ENCODE peak calls at places on chromosomes 2 and 18, in ten cellular contexts. P is activated T-cell treated with anti-CD3 and anti-CD28 coated beads for 1 hour; D is T-helper 1 cell; R is stimulated activated CD8-positive, alpha-beta memory T cell treated with anti-CD3 and anti-CD28 coated beads, Interleukin-15, amount 100 ng/mL, for 4 hours; V is RKO; N is HFFc6; Y is T-helper 9 cell; B is activated CD4-positive, alpha-beta T cell treated with anti-CD3 and anti-CD28 coated beads, Interleukin-2, amount 10 ng/mL, durations not matched to agents 7 days and 5 days; J is ovary; O is HFF-Myc. S is an unnamed sample.

GRCh38 chr2:96359310-96359709 is 23.7 kb downstream of the NCAPH start:
- DNase-seq in Y (peak), R (peak), P (peak), V (peak), B (peak), O (no peak), D (no peak), J (no peak), N (no peak), S (no peak)

GRCh38 chr2:190856985-190857384 is 23.6 kb upstream of the GLS start:
- DNase-seq in B (no peak), N (no peak), Y (no peak), R (no peak), J (no peak), V (no peak), D (no peak), P (no peak), O (no peak), S (no peak)

GRCh38 chr2:50225021-50225928 is 806.7 kb downstream of the NRXN1 start:
- DNase-seq in V (no peak), P (no peak), D (no peak), O (no peak), R (no peak), B (no peak), Y (no peak), J (no peak), N (no peak), S (no peak)

GRCh38 chr2:73218298-73218697 is 4.3 kb downstream of the SMYD5 start:
- DNase-seq in B (no peak), R (no peak), V (no peak), J (no peak), P (no peak), Y (no peak), O (no peak), N (peak), D (no peak), S (no peak)

GRCh38 chr2:17877811-17878221 is 651 bp upstream of the KCNS3 start:
- DNase-seq in O (no peak), J (no peak), D (no peak), P (no peak), R (no peak), V (no peak), B (no peak), N (no peak), Y (no peak), S (no peak)

GRCh38 chr2:196341318-196341841 is 170.0 kb upstream of the STK17B start:
- DNase-seq in N (no peak), Y (no peak), J (no peak), V (no peak), R (no peak), B (no peak), P (no peak), D (no peak), O (no peak), S (no peak)

GRCh38 chr2:171320208-171320621 is 113.6 kb downstream of the METTL8 start:
- DNase-seq in O (no peak), B (no peak), J (no peak), N (no peak), Y (no peak), V (no peak), P (no peak), D (no peak), R (no peak), S (peak)

GRCh38 chr2:140786585-140786984 is 1344.2 kb downstream of the LRP1B start:
- DNase-seq in D (no peak), O (no peak), R (no peak), J (no peak), B (no peak), P (no peak), Y (no peak), V (no peak), N (no peak), S (no peak)

GRCh38 chr2:113966171-113966570 is 76.3 kb downstream of the ACTR3 start:
- DNase-seq in D (no peak), V (no peak), J (no peak), N (no peak), R (no peak), O (no peak), Y (no peak), B (no peak), P (no peak), S (no peak)

GRCh38 chr2:545711-546650 is 131.2 kb downstream of the TMEM18 start:
- DNase-seq in Y (no peak), D (no peak), N (no peak), O (no peak), J (no peak), B (no peak), P (no peak), R (no peak), V (no peak), S (no peak)

GRCh38 chr2:234193977-234194563 is 143.6 kb downstream of the SPP2 start:
- DNase-seq in J (no peak), R (no peak), B (no peak), O (no peak), V (no peak), P (no peak), Y (no peak), N (no peak), D (no peak), S (no peak)

GRCh38 chr2:135636982-135637381 is 104.7 kb upstream of the UBXN4 start:
- DNase-seq in P (no peak), J (no peak), V (no peak), O (no peak), R (no peak), B (no peak), D (no peak), N (no peak), Y (no peak), S (no peak)

GRCh38 chr2:200399046-200399445 is 92.6 kb downstream of the SPATS2L start:
- DNase-seq in V (peak), D (no peak), R (no peak), J (no peak), P (no peak), N (peak), Y (no peak), O (no peak), B (no peak), S (no peak)

GRCh38 chr2:227320305-227321094 is 4.6 kb upstream of the MFF start:
- DNase-seq in R (no peak), V (no peak), Y (no peak), B (no peak), N (no peak), D (no peak), J (no peak), P (no peak), O (no peak), S (no peak)

GRCh38 chr2:46706264-46706983 is 209.2 kb downstream of the MCFD2 start:
- DNase-seq in J (no peak), B (no peak), P (no peak), R (no peak), Y (no peak), O (no peak), D (no peak), N (peak), V (no peak), S (no peak)

GRCh38 chr2:134934641-134935040 is 16.0 kb downstream of the CCNT2 start:
- DNase-seq in R (no peak), O (no peak), D (no peak), P (no peak), Y (no peak), N (no peak), V (no peak), B (no peak), J (no peak), S (no peak)

GRCh38 chr18:12305211-12305610 is 2.8 kb upstream of the TUBB6 start:
- DNase-seq in P (no peak), N (no peak), B (no peak), V (no peak), D (no peak), R (no peak), J (no peak), O (no peak), Y (no peak), S (no peak)

GRCh38 chr2:133314761-133315160 is 253.5 kb downstream of the NCKAP5 start:
- DNase-seq in D (no peak), J (no peak), Y (no peak), O (no peak), B (no peak), N (no peak), P (no peak), R (no peak), V (no peak), S (no peak)

GRCh38 chr2:165957030-165957675 is 3.6 kb upstream of the TTC21B start:
- DNase-seq in V (no peak), J (peak), D (no peak), O (no peak), P (no peak), R (no peak), N (no peak), Y (no peak), B (no peak), S (no peak)

GRCh38 chr2:66445781-66446177 is 10.9 kb downstream of the MEIS1 start:
- DNase-seq in B (no peak), O (no peak), D (no peak), N (no peak), V (no peak), J (peak), P (no peak), Y (no peak), R (no peak), S (peak)

GRCh38 chr2:19140463-19141208 is 217.8 kb downstream of the OSR1 start:
- DNase-seq in O (no peak), J (no peak), V (no peak), B (no peak), D (no peak), Y (no peak), N (peak), P (no peak), R (no peak), S (no peak)

GRCh38 chr2:213279961-213280360 is 4.3 kb upstream of the SPAG16 start:
- DNase-seq in B (no peak), Y (no peak), V (no peak), N (no peak), J (peak), P (no peak), R (no peak), D (no peak), O (no peak), S (no peak)

GRCh38 chr2:128345436-128346165 is 26.9 kb upstream of the HS6ST1 start:
- DNase-seq in P (no peak), R (no peak), N (no peak), V (no peak), B (no peak), Y (no peak), D (no peak), J (no peak), O (no peak), S (no peak)

GRCh38 chr18:48719988-48720654 is 181.3 kb downstream of the CTIF start:
- DNase-seq in B (no peak), V (no peak), N (peak), J (no peak), P (no peak), Y (no peak), D (no peak), O (no peak), R (no peak), S (no peak)

GRCh38 chr18:5546660-5547059 is 2.9 kb upstream of the EPB41L3 start:
- DNase-seq in Y (no peak), D (no peak), O (no peak), V (peak), J (no peak), N (peak), B (peak), R (no peak), P (no peak), S (peak)

GRCh38 chr2:158079672-158080071 is 22.0 kb upstream of the UPP2 start:
- DNase-seq in N (no peak), O (no peak), Y (no peak), V (peak), B (no peak), J (no peak), D (no peak), R (no peak), P (no peak), S (no peak)

GRCh38 chr2:100109986-100110980 is 32.1 kb downstream of the AFF3 start:
- DNase-seq in J (no peak), V (no peak), P (no peak), R (no peak), Y (no peak), N (no peak), O (no peak), D (no peak), B (no peak), S (no peak)

GRCh38 chr2:176105727-176106635 is 1.1 kb upstream of the HOXD11 start:
- DNase-seq in P (no peak), O (no peak), R (no peak), J (no peak), D (no peak), B (no peak), Y (no peak), V (no peak), N (no peak), S (no peak)

S was measured in cerebellar cortex.